ENCODE peak calls at places on chromosome 1, in seven cellular contexts. Y, B, N, E, U, G and D are unnamed samples.

GRCh38 chr1:112803906-112804762 is 89.0 kb upstream of the PPM1J start:
- DNase-seq in Y (peak), B (peak), N (peak), E (peak), U (peak), G (peak), D (peak)

GRCh38 chr1:151897861-151898468 is 11.3 kb downstream of the THEM4 start:
- DNase-seq in Y (no peak), B (no peak), N (no peak), E (peak), U (no peak), G (no peak), D (no peak)

GRCh38 chr1:2226525-2227340 is 1.4 kb upstream of the SKI start:
- DNase-seq in Y (no peak), B (no peak), N (no peak), E (no peak), U (no peak), G (no peak), D (no peak)

GRCh38 chr1:181087400-181087901 is 1.0 kb upstream of the IER5 start:
- DNase-seq in Y (no peak), B (no peak), N (no peak), E (no peak), U (no peak), G (peak), D (no peak)

GRCh38 chr1:162530318-162530984 is 31.1 kb upstream of the UAP1 start:
- DNase-seq in Y (no peak), B (no peak), N (no peak), E (no peak), U (peak), G (no peak), D (no peak)

GRCh38 chr1:39130297-39130696 is 74.2 kb upstream of the MACF1 start:
- DNase-seq in Y (peak), B (no peak), N (no peak), E (no peak), U (no peak), G (no peak), D (no peak)

GRCh38 chr1:244388961-244389360 is 62.7 kb downstream of the ADSS2 start:
- DNase-seq in Y (no peak), B (no peak), N (no peak), E (no peak), U (no peak), G (no peak), D (peak)

GRCh38 chr1:153292185-153292584 is 20.6 kb downstream of the PGLYRP3 start:
- DNase-seq in Y (no peak), B (no peak), N (no peak), E (no peak), U (no peak), G (no peak), D (no peak)

GRCh38 chr1:79472067-79472656 is 465.6 kb upstream of the ADGRL4 start:
- DNase-seq in Y (no peak), B (no peak), N (no peak), E (no peak), U (no peak), G (no peak), D (no peak)

GRCh38 chr1:60063561-60063960 is 10.0 kb downstream of the C1orf87 start:
- DNase-seq in Y (no peak), B (no peak), N (no peak), E (no peak), U (no peak), G (no peak), D (no peak)

GRCh38 chr1:21317690-21318043 is 27.4 kb upstream of the ECE1 start:
- DNase-seq in Y (no peak), B (no peak), N (no peak), E (no peak), U (no peak), G (no peak), D (no peak)
- H3K27ac ChIP-seq in Y (peak), B (peak), N (no peak), E (peak), U (no peak), G (peak), D (peak)

GRCh38 chr1:186306533-186306932 is 68.5 kb downstream of the TPR start:
- DNase-seq in Y (no peak), B (no peak), N (no peak), E (no peak), U (no peak), G (no peak), D (no peak)

GRCh38 chr1:186302378-186302920 is 72.6 kb downstream of the TPR start:
- DNase-seq in Y (no peak), B (no peak), N (no peak), E (no peak), U (no peak), G (no peak), D (no peak)

GRCh38 chr1:186303911-186304310 is 71.1 kb downstream of the TPR start:
- DNase-seq in Y (no peak), B (no peak), N (no peak), E (no peak), U (no peak), G (no peak), D (no peak)

GRCh38 chr1:186307445-186307844 is 67.6 kb downstream of the TPR start:
- DNase-seq in Y (no peak), B (no peak), N (no peak), E (no peak), U (no peak), G (no peak), D (no peak)

DNA sequence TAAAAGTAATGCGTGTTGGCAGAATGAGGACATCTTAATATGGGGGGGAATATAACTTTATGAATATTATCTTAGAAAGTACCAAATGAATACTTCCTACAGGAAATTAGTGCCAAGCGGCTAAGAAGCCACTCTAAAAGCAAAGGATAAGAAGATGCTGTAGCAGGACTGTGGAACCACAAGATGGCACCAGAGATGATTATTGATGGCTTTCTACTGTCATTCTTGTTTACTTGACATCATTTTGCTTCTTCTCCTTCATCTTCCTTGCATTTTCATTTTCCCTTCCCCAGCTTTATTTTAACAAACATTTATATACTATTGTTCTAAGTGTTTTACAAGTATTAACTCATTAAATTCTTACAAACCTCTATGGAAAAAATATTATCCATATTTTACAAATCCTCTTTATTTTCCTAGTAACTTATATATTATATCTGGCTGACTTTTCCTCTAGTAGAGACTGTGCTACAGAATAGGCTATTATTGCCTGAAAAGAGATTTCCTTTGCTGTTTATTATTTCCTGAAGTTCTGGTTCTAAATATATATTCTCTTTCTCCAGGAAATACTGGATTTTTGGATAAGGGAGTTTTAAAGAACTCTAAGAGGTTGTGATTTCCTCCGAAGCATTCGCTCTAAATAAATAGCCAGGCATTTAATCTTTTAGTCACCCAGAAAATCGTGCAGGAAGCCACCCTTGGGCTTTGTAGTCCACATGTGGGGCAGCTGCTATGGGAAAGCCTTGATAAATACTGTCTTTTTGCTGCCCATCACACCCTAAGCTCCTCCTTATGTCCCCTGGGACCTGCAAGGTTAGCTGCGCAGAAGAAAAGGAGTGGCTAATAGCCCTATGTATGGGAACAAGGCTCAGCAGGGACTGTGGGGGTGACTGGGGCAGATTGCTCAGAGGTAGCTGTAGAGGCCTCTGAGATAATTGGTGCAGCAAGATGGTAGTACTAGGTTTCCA is 69.8 kb downstream of the TPR start:
- DNase-seq in Y (peak), B (no peak), N (peak), E (no peak), U (peak), G (no peak), D (no peak)
- TF ChIP-seq CTCF in Y (peak), B (no peak), N (peak), E (peak), U (peak), G (peak), D (peak)

GRCh38 chr1:194707074-194707473 is 1520.7 kb upstream of the B3GALT2 start:
- DNase-seq in Y (no peak), B (no peak), N (no peak), E (no peak), U (no peak), G (no peak), D (no peak)

GRCh38 chr1:194710671-194711070 is 1524.3 kb upstream of the B3GALT2 start:
- DNase-seq in Y (no peak), B (no peak), N (no peak), E (no peak), U (no peak), G (no peak), D (no peak)

GRCh38 chr1:194709439-194709838 is 1523.0 kb upstream of the B3GALT2 start:
- DNase-seq in Y (no peak), B (no peak), N (no peak), E (no peak), U (no peak), G (no peak), D (no peak)

GRCh38 chr1:194705123-194705522 is 1518.7 kb upstream of the B3GALT2 start:
- DNase-seq in Y (peak), B (no peak), N (no peak), E (no peak), U (no peak), G (no peak), D (no peak)
- H3K27ac ChIP-seq in Y (no peak), B (no peak), N (no peak), E (no peak), U (no peak), G (no peak), D (no peak)

DNA sequence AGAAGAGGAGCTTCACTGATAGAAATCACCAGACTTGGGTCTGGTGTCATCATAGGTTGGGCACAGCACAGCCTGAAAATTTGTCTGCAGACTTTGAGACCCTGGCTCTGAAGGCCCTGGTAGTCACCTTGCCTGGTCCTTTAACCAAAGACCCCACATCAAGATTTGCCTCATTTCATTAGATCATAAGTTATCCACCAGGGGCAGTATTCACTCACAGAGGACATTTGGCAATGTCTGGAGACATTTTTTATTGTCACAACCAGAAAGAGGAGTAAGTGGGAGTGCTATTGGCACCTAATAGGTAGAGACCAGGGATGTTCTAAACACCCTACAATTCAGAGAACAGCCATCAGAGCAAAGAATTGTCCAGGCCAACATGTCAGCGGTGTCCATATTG is 22.1 kb upstream of the PAX7 start:
- DNase-seq in Y (no peak), B (no peak), N (no peak), E (no peak), U (no peak), G (no peak), D (no peak)
- TF ChIP-seq CTCF in Y (no peak), B (no peak), N (no peak), E (no peak), U (peak), G (no peak), D (no peak)

GRCh38 chr1:223175633-223176032 is 32.6 kb upstream of the TLR5 start:
- DNase-seq in Y (no peak), B (no peak), N (no peak), E (no peak), U (no peak), G (no peak), D (no peak)
- H3K27ac ChIP-seq in Y (no peak), B (no peak), N (no peak), E (peak), U (no peak), G (peak), D (no peak)

GRCh38 chr1:18957136-18957521 is 653 bp upstream of the IFFO2 start:
- DNase-seq in Y (no peak), B (no peak), N (no peak), E (peak), U (peak), G (peak), D (no peak)

GRCh38 chr1:18955442-18956188 is 861 bp downstream of the IFFO2 start:
- DNase-seq in Y (no peak), B (peak), N (no peak), E (peak), U (peak), G (peak), D (no peak)

GRCh38 chr1:18956189-18957135 is at the start of gene IFFO2:
- DNase-seq in Y (peak), B (peak), N (peak), E (peak), U (peak), G (peak), D (peak)

GRCh38 chr1:18959591-18959990 is 3.1 kb upstream of the IFFO2 start:
- DNase-seq in Y (no peak), B (no peak), N (no peak), E (no peak), U (no peak), G (no peak), D (no peak)

GRCh38 chr1:18957532-18958295 is 1.2 kb upstream of the IFFO2 start:
- DNase-seq in Y (no peak), B (no peak), N (peak), E (no peak), U (no peak), G (no peak), D (no peak)
- TF ChIP-seq CTCF in Y (no peak), B (no peak), N (no peak), E (no peak), U (no peak), G (no peak), D (no peak)

GRCh38 chr1:99622702-99623347 is 23.1 kb upstream of the PALMD start:
- DNase-seq in Y (no peak), B (no peak), N (peak), E (no peak), U (no peak), G (no peak), D (no peak)

GRCh38 chr1:99619583-99619982 is 26.3 kb upstream of the PALMD start:
- DNase-seq in Y (no peak), B (no peak), N (no peak), E (no peak), U (no peak), G (no peak), D (no peak)

DNA sequence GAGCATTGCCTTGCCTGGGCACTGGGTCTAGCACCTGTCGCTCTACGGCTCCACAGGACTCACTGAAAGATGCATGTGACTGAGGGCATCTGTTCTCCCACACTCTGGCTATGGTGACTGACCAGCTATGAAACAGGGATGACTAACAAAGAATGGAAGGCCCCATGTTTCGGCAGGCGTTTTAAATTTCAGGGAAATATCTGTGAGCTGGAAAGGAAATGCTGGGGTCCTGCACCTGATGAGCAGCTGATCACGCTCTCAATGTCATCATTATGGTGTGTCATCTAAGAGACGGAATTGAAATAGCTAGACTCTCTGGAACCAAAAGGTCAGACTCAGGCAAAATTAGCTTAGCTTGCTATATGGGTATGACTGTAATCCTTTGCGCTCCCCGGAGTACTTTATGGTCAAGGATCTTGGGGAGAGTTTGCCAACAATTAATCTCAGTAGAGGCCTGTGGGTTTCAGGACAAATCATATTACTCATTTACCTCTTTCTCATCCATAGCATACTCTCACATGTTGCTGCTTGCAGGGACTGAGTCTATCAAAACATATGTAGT is 24.5 kb upstream of the PALMD start:
- DNase-seq in Y (peak), B (no peak), N (no peak), E (no peak), U (no peak), G (no peak), D (no peak)
- H3K27ac ChIP-seq in Y (peak), B (no peak), N (no peak), E (no peak), U (no peak), G (no peak), D (no peak)

GRCh38 chr1:116337398-116337797 is 35.6 kb upstream of the ATP1A1 start:
- DNase-seq in Y (no peak), B (no peak), N (no peak), E (no peak), U (no peak), G (no peak), D (no peak)
- TF ChIP-seq CTCF in Y (no peak), B (no peak), N (no peak), E (no peak), U (no peak), G (no peak), D (no peak)

GRCh38 chr1:160209656-160210046 is 4.5 kb downstream of the PEA15 start:
- DNase-seq in Y (no peak), B (no peak), N (no peak), E (no peak), U (peak), G (no peak), D (no peak)
- H3K27ac ChIP-seq in Y (no peak), B (no peak), N (no peak), E (no peak), U (no peak), G (no peak), D (no peak)

GRCh38 chr1:229102741-229103480 is 168.0 kb upstream of the RAB4A start:
- DNase-seq in Y (no peak), B (no peak), N (no peak), E (no peak), U (peak), G (no peak), D (no peak)
- TF ChIP-seq CTCF in Y (no peak), B (no peak), N (peak), E (no peak), U (peak), G (no peak), D (no peak)